ENCODE peak calls at places on chromosome 15, in five cellular contexts. V, K, G, X and R are unnamed samples.

GRCh38 chr15:57097246-57097645 is 178.8 kb downstream of the TCF12 start:
- DNase-seq in V (no peak), K (no peak), G (no peak), X (no peak), R (no peak)

GRCh38 chr15:84598993-84599392 is 1.8 kb upstream of the ZSCAN2 start:
- DNase-seq in V (no peak), K (no peak), G (peak; percentile 64), X (peak; percentile 45), R (peak; percentile 83)

GRCh38 chr15:85837011-85837433 is 42.3 kb upstream of the KLHL25 start:
- DNase-seq in V (no peak), K (no peak), G (no peak), X (peak; percentile 48), R (no peak)

GRCh38 chr15:31437686-31438085 is 111.1 kb downstream of the KLF13 start:
- DNase-seq in V (no peak), K (no peak), G (no peak), X (no peak), R (no peak)

GRCh38 chr15:74389115-74390048 is 21.9 kb upstream of the CYP11A1 start:
- DNase-seq in V (no peak), K (no peak), G (no peak), X (no peak), R (no peak)

GRCh38 chr15:68311859-68312557 is 34.5 kb downstream of the FEM1B start:
- DNase-seq in V (no peak), K (no peak), G (no peak), X (no peak), R (no peak)

GRCh38 chr15:91853968-91854943 is 748 bp downstream of the SLCO3A1 start:
- DNase-seq in V (peak; percentile 43), K (peak; percentile 43), G (peak; percentile 51), X (peak; percentile 62), R (peak; percentile 60)

GRCh38 chr15:25850154-25851111 is 12.7 kb downstream of the ATP10A start:
- DNase-seq in V (peak; percentile 30), K (peak; percentile 21), G (peak; percentile 70), X (peak; percentile 58), R (peak; percentile 70)

GRCh38 chr15:66570842-66571241 is 5.0 kb upstream of the LCTL start:
- DNase-seq in V (no peak), K (no peak), G (no peak), X (no peak), R (no peak)

GRCh38 chr15:81388431-81388760 is 14.4 kb upstream of the TMC3 start:
- DNase-seq in V (no peak), K (no peak), G (no peak), X (no peak), R (no peak)

GRCh38 chr15:101017935-101018849 is 99.0 kb downstream of the LRRK1 start:
- DNase-seq in V (no peak), K (no peak), G (peak; percentile 19), X (no peak), R (no peak)

GRCh38 chr15:88735212-88735611 is 68.0 kb upstream of the ACAN start:
- DNase-seq in V (no peak), K (no peak), G (no peak), X (no peak), R (no peak)

GRCh38 chr15:74692327-74692726 is 3.5 kb downstream of the EDC3 start:
- DNase-seq in V (no peak), K (no peak), G (no peak), X (no peak), R (no peak)

GRCh38 chr15:101615414-101615985 is 36.7 kb downstream of the TM2D3 start:
- DNase-seq in V (no peak), K (no peak), G (no peak), X (peak; percentile 37), R (no peak)

GRCh38 chr15:24848050-24848449 is 106.7 kb upstream of the SNRPN start:
- DNase-seq in V (no peak), K (peak; percentile 31), G (peak; percentile 76), X (no peak), R (peak; percentile 76)

GRCh38 chr15:74384566-74385441 is 17.4 kb upstream of the CYP11A1 start:
- DNase-seq in V (no peak), K (no peak), G (no peak), X (no peak), R (no peak)

GRCh38 chr15:70480196-70480856 is 283.0 kb downstream of the UACA start:
- DNase-seq in V (no peak), K (no peak), G (no peak), X (no peak), R (no peak)